ENCODE peak calls at places on chromosomes 2 and 18, in ten cellular contexts. O is GM19239; X is progenitor cell of endocrine pancreas; J is islet precursor cell; Y is activated CD8-positive, alpha-beta memory T cell treated with anti-CD3 and anti-CD28 coated beads, Interleukin-2, amount 50 U/mL, for 48 hours; C is smooth muscle cell of the brain vasculature; K is HuH-7.5; D is activated T-helper 1 cell treated with anti-CD3 and anti-CD28 coated beads, Interleukin-12 subunit alpha, Interleukin-12 subunit beta, Interleukin-2, Interleukin-4 antibody, amounts not matched to agents 30 ng/mL and 10 ng/mL and 1 ng/mL, durations not matched to agents 14 hours and 24 hours and 36 hours; M is HAP-1; G is mesothelial cell of epicardium. A is an unnamed sample.

GRCh38 chr2:167874812-167875211 is 372.6 kb downstream of the STK39 start:
- DNase-seq in C (no peak), M (no peak), O (no peak), J (no peak), D (no peak), X (no peak), K (no peak), G (no peak), Y (no peak), A (no peak)

GRCh38 chr18:76808561-76808960 is 13.8 kb upstream of the ZNF236 start:
- DNase-seq in Y (peak), K (no peak), C (no peak), O (no peak), X (no peak), J (no peak), G (no peak), M (no peak), D (no peak), A (no peak)

GRCh38 chr2:218367415-218368149 is 10.9 kb downstream of the CATIP start:
- DNase-seq in C (no peak), O (peak), M (peak), K (peak), J (peak), X (peak), D (peak), Y (peak), G (peak), A (peak)

GRCh38 chr18:47737956-47738355 is 192.5 kb downstream of the SMAD2 start:
- DNase-seq in D (no peak), X (no peak), G (peak), O (no peak), C (no peak), M (no peak), J (peak), K (no peak), Y (peak), A (no peak)

GRCh38 chr2:26486789-26487188 is 8.9 kb upstream of the OTOF start:
- DNase-seq in K (no peak), C (no peak), J (no peak), O (no peak), M (no peak), D (no peak), Y (no peak), X (no peak), G (no peak), A (no peak)

GRCh38 chr2:96393989-96394761 is 58.6 kb downstream of the NCAPH start:
- DNase-seq in K (no peak), G (no peak), C (no peak), D (no peak), Y (no peak), X (no peak), M (no peak), J (no peak), O (no peak), A (no peak)

GRCh38 chr2:230602562-230603230 is 109.9 kb upstream of the CAB39 start:
- DNase-seq in J (no peak), M (no peak), C (no peak), D (peak), K (no peak), X (no peak), G (no peak), Y (no peak), O (no peak), A (peak)

GRCh38 chr2:160308476-160308875 is 108.4 kb upstream of the ITGB6 start:
- DNase-seq in Y (no peak), D (no peak), O (no peak), C (no peak), G (no peak), M (peak), X (no peak), K (no peak), J (no peak), A (no peak)

GRCh38 chr2:185128331-185128730 is 530.0 kb downstream of the ZNF804A start:
- DNase-seq in D (no peak), X (no peak), G (no peak), O (no peak), Y (no peak), M (no peak), J (no peak), K (no peak), C (no peak), A (no peak)

GRCh38 chr2:190765386-190766173 is 115.0 kb upstream of the GLS start:
- DNase-seq in G (no peak), K (no peak), D (no peak), Y (no peak), O (no peak), C (no peak), X (no peak), M (no peak), J (no peak), A (no peak)

GRCh38 chr2:20617081-20617575 is 33.8 kb downstream of the HS1BP3 start:
- DNase-seq in Y (no peak), C (no peak), M (no peak), G (no peak), K (no peak), O (no peak), J (peak), X (no peak), D (no peak), A (no peak)

GRCh38 chr2:186503827-186504606 is 18.0 kb downstream of the ZC3H15 start:
- DNase-seq in M (no peak), O (no peak), J (no peak), C (no peak), X (no peak), K (no peak), Y (no peak), D (no peak), G (no peak), A (no peak)

GRCh38 chr2:240178564-240178963 is 38.1 kb upstream of the OTOS start:
- DNase-seq in D (no peak), O (no peak), J (no peak), M (no peak), K (no peak), Y (no peak), C (no peak), X (no peak), G (no peak), A (no peak)

GRCh38 chr2:28225472-28225915 is 167.2 kb upstream of the FOSL2 start:
- DNase-seq in K (no peak), X (no peak), Y (no peak), G (no peak), J (no peak), C (no peak), O (no peak), M (no peak), D (no peak), A (no peak)

GRCh38 chr2:127655209-127656073 is 9.5 kb downstream of the GPR17 start:
- DNase-seq in X (no peak), C (no peak), D (no peak), G (no peak), J (no peak), O (no peak), Y (no peak), K (no peak), M (no peak), A (no peak)